ENCODE peak calls at places on chromosomes 5 and 9, in five cellular contexts. S is A549, Z is K562, X is sigmoid colon, R is tibial nerve. H is an unnamed sample.

GRCh38 chr9:111952559-111952958 is 55.9 kb downstream of the UGCG start:
- DNase-seq in R (no peak), Z (no peak), X (no peak), S (no peak), H (no peak)

GRCh38 chr5:39461007-39461682 is 36.4 kb upstream of the DAB2 start:
- DNase-seq in R (no peak), Z (no peak), X (peak), S (no peak), H (peak)

GRCh38 chr5:42756630-42757601 is at the start of gene CCDC152:
- DNase-seq in S (no peak), R (no peak), X (no peak), Z (peak), H (no peak)

GRCh38 chr9:91884746-91885687 is 65.0 kb downstream of the ROR2 start:
- DNase-seq in X (no peak), Z (no peak), S (no peak), R (no peak), H (no peak)

GRCh38 chr5:67030289-67031069 is 166.1 kb downstream of the CD180 start:
- DNase-seq in Z (no peak), S (no peak), X (no peak), R (no peak), H (no peak)

GRCh38 chr5:152464048-152464447 is 59.0 kb upstream of the NMUR2 start:
- DNase-seq in X (no peak), R (no peak), S (no peak), Z (no peak), H (no peak)

GRCh38 chr9:76691761-76692313 is 72.4 kb upstream of the PCA3 start:
- DNase-seq in Z (no peak), X (no peak), R (no peak), S (no peak), H (peak)

GRCh38 chr5:158477214-158477613 is 618.3 kb upstream of the CLINT1 start:
- DNase-seq in X (no peak), R (no peak), Z (no peak), S (no peak), H (no peak)

GRCh38 chr5:39714036-39714698 is 289.4 kb upstream of the DAB2 start:
- DNase-seq in X (no peak), R (no peak), S (peak), Z (peak), H (peak)

GRCh38 chr9:22028394-22028793 is 19.3 kb upstream of the CDKN2B start:
- DNase-seq in R (no peak), Z (no peak), X (no peak), S (no peak), H (no peak)

GRCh38 chr5:62386824-62387223 is 16.9 kb downstream of the DIMT1 start:
- DNase-seq in R (no peak), X (no peak), S (no peak), Z (no peak), H (no peak)

GRCh38 chr5:140966293-140967225 is at the start of gene PCDHAC2:
- DNase-seq in X (peak), R (no peak), Z (no peak), S (peak), H (no peak)

GRCh38 chr9:107378031-107378430 is 95.0 kb downstream of the RAD23B start:
- DNase-seq in Z (no peak), X (no peak), S (no peak), R (no peak), H (no peak)

GRCh38 chr5:126449751-126450271 is 26.6 kb downstream of the GRAMD2B start:
- DNase-seq in Z (no peak), X (no peak), S (no peak), R (no peak), H (no peak)

GRCh38 chr9:31119882-31120481 is 1264.5 kb upstream of the ACO1 start:
- DNase-seq in S (no peak), R (no peak), X (no peak), Z (no peak), H (peak)

GRCh38 chr9:94768766-94769165 is 42.3 kb downstream of the AOPEP start:
- DNase-seq in Z (no peak), R (no peak), X (no peak), S (no peak), H (no peak)

GRCh38 chr5:87298687-87299362 is 31.1 kb downstream of the RASA1 start:
- DNase-seq in S (no peak), Z (no peak), R (no peak), X (no peak), H (no peak)

GRCh38 chr5:135829681-135830383 is 4.6 kb upstream of the SLC25A48 start:
- DNase-seq in X (peak), S (peak), Z (peak), R (no peak), H (peak)

GRCh38 chr9:21682981-21683380 is 119.5 kb upstream of the MTAP start:
- DNase-seq in R (no peak), Z (no peak), X (no peak), S (no peak), H (no peak)

GRCh38 chr5:172791291-172791690 is 20.3 kb upstream of the DUSP1 start:
- DNase-seq in X (peak), S (no peak), Z (no peak), R (no peak), H (no peak)

GRCh38 chr9:4207881-4208615 is 91.8 kb downstream of the GLIS3 start:
- DNase-seq in X (no peak), R (no peak), Z (no peak), S (no peak), H (no peak)

GRCh38 chr9:107707915-107708441 is 218.4 kb upstream of the KLF4 start:
- DNase-seq in X (no peak), R (no peak), S (peak), Z (peak), H (no peak)

GRCh38 chr5:43555895-43556606 is 826 bp downstream of the PAIP1 start:
- DNase-seq in X (peak), Z (peak), R (peak), S (peak), H (peak)

DNA sequence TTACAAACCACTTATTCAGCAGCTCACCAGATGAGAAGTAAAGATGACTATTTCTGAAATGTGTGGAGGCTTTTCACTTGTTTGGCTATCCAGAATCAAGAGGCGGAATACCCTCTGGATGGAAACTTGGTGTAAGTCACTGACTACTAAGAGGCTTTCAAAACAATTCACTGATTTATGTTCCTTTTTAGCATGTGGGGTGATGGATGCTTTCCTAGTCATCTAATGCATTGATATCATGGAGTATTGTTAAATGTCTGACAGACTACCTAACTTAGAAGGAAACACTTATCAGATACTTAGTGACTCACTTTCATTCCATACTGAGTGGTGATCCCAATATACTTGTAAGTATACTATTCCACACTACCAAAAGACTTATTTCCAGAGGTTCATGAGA is 141.4 kb downstream of the PLK2 start:
- DNase-seq in X (no peak), Z (no peak), R (no peak), S (no peak), H (no peak)
- TF ChIP-seq EP300 in X (no peak), Z (no peak), R (no peak), S (no peak), H (no peak)

GRCh38 chr5:109719978-109720377 is 30.3 kb downstream of the MAN2A1 start:
- DNase-seq in X (no peak), Z (peak), S (no peak), R (no peak), H (no peak)
- TF ChIP-seq CTCF in X (no peak), Z (no peak), S (no peak), R (no peak), H (no peak)

GRCh38 chr5:93277001-93277400 is 304.0 kb downstream of the NR2F1-AS1 start:
- DNase-seq in X (no peak), R (no peak), Z (no peak), S (no peak), H (no peak)

GRCh38 chr5:93281980-93282772 is 298.8 kb downstream of the NR2F1-AS1 start:
- DNase-seq in Z (no peak), X (no peak), R (peak), S (no peak), H (no peak)

GRCh38 chr5:93278876-93279275 is 302.1 kb downstream of the NR2F1-AS1 start:
- DNase-seq in Z (no peak), X (no peak), R (no peak), S (no peak), H (no peak)

GRCh38 chr5:93280518-93280917 is 300.5 kb downstream of the NR2F1-AS1 start:
- DNase-seq in Z (no peak), R (no peak), S (no peak), X (no peak), H (no peak)

DNA sequence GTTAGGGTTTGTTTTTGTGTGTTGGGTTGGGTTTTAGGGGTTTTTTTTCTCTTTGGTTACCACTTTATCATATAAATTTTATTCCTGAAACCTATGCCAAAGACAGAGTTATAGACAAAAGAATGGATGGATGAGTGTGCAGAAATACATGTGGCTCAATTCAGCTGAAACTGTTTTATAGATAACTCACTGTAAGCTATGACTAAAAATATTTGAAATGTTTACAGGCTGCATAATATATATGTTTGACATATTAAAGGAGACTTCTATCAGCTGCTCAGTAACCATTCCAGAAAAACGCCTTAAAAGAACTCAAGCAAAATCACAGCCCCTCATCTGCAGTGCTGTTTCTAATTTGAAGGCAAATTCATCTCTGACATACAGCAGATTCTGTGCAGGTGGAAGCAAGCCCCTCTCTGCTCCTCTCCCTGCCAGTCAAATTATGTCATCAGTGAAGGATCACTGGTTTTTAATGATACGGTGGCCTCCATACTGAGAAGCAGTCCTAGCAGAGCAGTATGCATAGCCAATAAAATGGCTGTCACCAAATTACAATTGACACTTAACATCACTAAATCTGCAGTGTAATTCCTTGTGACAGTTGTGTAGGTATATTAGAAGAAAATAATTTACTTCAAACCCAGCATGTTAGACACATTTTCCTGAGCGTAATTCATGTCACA is 301.6 kb downstream of the NR2F1-AS1 start:
- DNase-seq in Z (no peak), S (no peak), R (no peak), X (no peak), H (no peak)
- TF ChIP-seq EP300 in Z (no peak), S (no peak), R (no peak), X (no peak), H (no peak)

DNA sequence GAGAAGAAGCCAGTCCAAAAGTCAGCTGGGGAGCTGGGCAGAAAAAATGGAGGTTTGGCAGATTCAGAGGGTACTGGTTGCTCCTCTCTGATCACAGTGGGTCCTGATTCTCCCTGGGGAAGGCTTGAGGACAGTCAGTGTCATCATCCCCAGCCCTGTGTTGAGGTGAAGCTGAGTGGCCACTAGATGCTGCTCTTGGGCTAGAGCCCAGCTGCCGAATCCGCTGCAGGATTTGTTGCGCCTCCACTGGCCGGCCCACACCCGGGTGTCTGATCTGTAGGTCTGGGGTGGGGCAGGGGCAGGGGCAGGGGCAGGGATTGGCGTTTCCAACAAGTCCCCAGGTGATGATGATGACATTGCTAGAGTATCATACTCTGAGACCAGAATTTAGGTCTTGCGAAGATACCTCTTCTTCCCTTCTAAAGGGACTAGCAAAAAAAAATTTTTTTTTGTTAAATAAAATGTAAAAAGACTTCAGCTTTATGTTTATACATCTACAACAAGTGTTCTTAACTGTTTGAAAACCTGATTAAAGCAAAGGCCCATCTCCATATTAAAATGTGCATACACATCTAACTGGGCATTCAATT is 106.8 kb downstream of the PDE6A start:
- DNase-seq in X (no peak), R (no peak), S (peak), Z (peak), H (peak)
- TF ChIP-seq CTCF in X (no peak), R (peak), S (peak), Z (peak), H (peak)

DNA sequence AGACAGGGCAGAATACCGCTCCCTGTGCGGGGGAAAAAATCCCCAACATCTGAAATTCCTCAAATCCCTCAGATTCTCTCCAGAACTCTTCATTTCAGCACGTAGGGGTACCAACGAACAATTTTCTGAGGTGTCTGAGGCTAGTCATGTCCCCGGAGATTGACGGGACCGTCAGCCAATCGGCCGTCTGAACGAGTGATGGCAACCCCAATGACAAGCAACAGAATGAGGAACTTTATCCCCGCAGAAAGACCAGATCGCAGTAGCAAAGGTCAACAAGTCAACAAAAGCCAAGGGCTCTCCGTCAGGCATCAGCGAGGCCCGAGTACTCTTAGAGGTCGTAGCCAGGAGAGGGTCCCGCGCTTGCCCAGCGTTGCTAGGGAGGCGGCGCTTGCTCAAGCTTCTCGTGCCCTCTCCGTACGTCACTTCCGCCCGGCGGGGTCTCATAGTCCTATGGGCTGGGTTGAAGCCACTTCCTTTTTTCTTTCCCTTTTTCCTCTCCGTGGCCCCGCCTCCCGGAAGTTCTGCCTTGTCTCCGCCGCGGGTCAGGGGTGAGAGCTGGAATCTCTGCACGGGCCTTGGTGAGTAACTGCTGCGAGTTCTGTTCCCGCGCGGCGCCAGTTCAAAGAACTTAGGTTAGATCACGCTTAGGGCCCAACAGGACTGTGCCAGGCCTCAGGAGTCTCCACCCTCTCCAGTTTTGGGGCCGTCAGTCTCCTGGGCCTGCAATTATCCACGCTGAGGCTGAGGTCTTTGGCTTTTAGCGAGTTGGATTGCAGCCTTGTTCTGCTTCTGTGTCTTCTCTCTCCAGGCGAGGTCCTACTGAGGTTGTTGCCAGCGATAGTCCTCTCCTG is at the start of gene RNF20:
- DNase-seq in S (peak), R (peak), Z (peak), X (peak), H (peak)
- TF ChIP-seq EP300 in S (no peak), R (peak), Z (no peak), X (peak), H (no peak)